ENCODE peak calls at places on chromosome 22, in ten cellular contexts. Y is fibroblast of mammary gland; F is endothelial cell; G is progenitor cell of endocrine pancreas; T is uterus; Q is hepatocyte; O is GM23338; S is NB4; A is mucosa of descending colon; M is CD4-positive, alpha-beta T cell. R is an unnamed sample.

GRCh38 chr22:31586137-31586920 is 75.7 kb downstream of the PISD start:
- DNase-seq in Y (peak; percentile 92), M (no peak), S (no peak), Q (peak; percentile 62), A (no peak), O (no peak), T (no peak), G (no peak), F (no peak), R (no peak)

GRCh38 chr22:42286205-42286604 is 15.8 kb upstream of the TCF20 start:
- DNase-seq in M (no peak), A (no peak), T (no peak), O (no peak), F (no peak), S (peak; percentile 65), Y (no peak), Q (no peak), G (no peak), R (no peak)

GRCh38 chr22:29073618-29074275 is 912 bp downstream of the KREMEN1 start:
- DNase-seq in Y (peak; percentile 34), M (no peak), T (peak; percentile 59), Q (peak; percentile 86), S (peak; percentile 40), O (peak; percentile 83), G (peak; percentile 45), F (peak; percentile 54), A (peak; percentile 79), R (peak; percentile 68)

GRCh38 chr22:41799486-41800347 is 762 bp upstream of the CCDC134 start:
- DNase-seq in Y (no peak), M (no peak), T (peak; percentile 44), G (peak; percentile 27), O (peak; percentile 43), A (peak; percentile 65), Q (peak; percentile 15), F (peak; percentile 9), S (peak; percentile 25), R (peak; percentile 23)

GRCh38 chr22:23353004-23353403 is 172.7 kb downstream of the BCR start:
- DNase-seq in O (no peak), M (no peak), Q (no peak), Y (no peak), A (no peak), T (no peak), S (no peak), G (no peak), F (no peak), R (no peak)

GRCh38 chr22:49690454-49690853 is 137.2 kb downstream of the BRD1 start:
- DNase-seq in Q (no peak), T (no peak), M (no peak), Y (no peak), A (no peak), O (no peak), S (no peak), F (no peak), G (no peak), R (no peak)

GRCh38 chr22:48517039-48518030 is 1310.3 kb downstream of the BRD1 start:
- DNase-seq in S (no peak), A (no peak), G (no peak), T (no peak), Y (no peak), Q (no peak), F (peak; percentile 39), O (no peak), M (no peak), R (no peak)

GRCh38 chr22:28768701-28769393 is 3.6 kb upstream of the CCDC117 start:
- DNase-seq in Y (no peak), F (no peak), T (no peak), S (no peak), O (no peak), A (no peak), M (no peak), G (no peak), Q (no peak), R (no peak)

GRCh38 chr22:33404723-33405122 is 346.5 kb upstream of the SYN3 start:
- DNase-seq in F (no peak), S (no peak), A (no peak), M (no peak), O (no peak), Q (peak; percentile 22), T (no peak), G (no peak), Y (no peak), R (no peak)

GRCh38 chr22:33882991-33883390 is 37.3 kb downstream of the LARGE1 start:
- DNase-seq in G (no peak), Q (no peak), Y (no peak), F (no peak), T (no peak), A (no peak), O (no peak), M (no peak), S (peak; percentile 52), R (no peak)

GRCh38 chr22:30224161-30224857 is 22.2 kb downstream of the LIF start:
- DNase-seq in F (no peak), S (peak; percentile 30), M (no peak), Y (no peak), A (no peak), G (no peak), O (no peak), T (no peak), Q (peak; percentile 49), R (no peak)
- TF ChIP-seq CTCF in F (no peak), S (no peak), M (no peak), Y (no peak), A (no peak), G (no peak), O (no peak), T (no peak), Q (no peak), R (no peak)

GRCh38 chr22:39012525-39013516 is 1.2 kb upstream of the APOBEC3C start:
- DNase-seq in M (no peak), Y (no peak), G (no peak), A (no peak), O (no peak), Q (no peak), T (peak; percentile 55), S (no peak), F (no peak), R (no peak)

GRCh38 chr22:39010946-39011625 is 3.0 kb upstream of the APOBEC3C start:
- DNase-seq in F (no peak), T (no peak), A (no peak), Y (no peak), O (no peak), Q (no peak), S (no peak), G (no peak), M (no peak), R (no peak)

GRCh38 chr22:39016592-39016991 is 2.5 kb downstream of the APOBEC3C start:
- DNase-seq in M (no peak), F (no peak), Q (no peak), G (no peak), O (no peak), Y (no peak), A (no peak), T (no peak), S (no peak), R (no peak)

GRCh38 chr22:39017596-39018365 is 3.1 kb upstream of the APOBEC3D start:
- DNase-seq in Q (no peak), O (peak; percentile 91), A (no peak), S (no peak), T (no peak), Y (no peak), F (no peak), M (no peak), G (no peak), R (no peak)

GRCh38 chr22:39013923-39014722 is at the start of gene APOBEC3C:
- DNase-seq in O (peak; percentile 70), T (peak; percentile 89), A (peak; percentile 77), M (peak; percentile 72), Y (peak; percentile 88), G (no peak), Q (peak; percentile 90), S (peak; percentile 95), F (peak; percentile 32), R (no peak)
- TF ChIP-seq CTCF in O (no peak), T (no peak), A (no peak), M (no peak), Y (no peak), G (no peak), Q (no peak), S (no peak), F (no peak), R (no peak)

GRCh38 chr22:27460596-27461347 is 340.8 kb downstream of the MN1 start:
- DNase-seq in G (no peak), T (peak; percentile 43), Y (peak; percentile 53), A (no peak), M (no peak), S (no peak), Q (no peak), F (no peak), O (peak; percentile 19), R (no peak)

GRCh38 chr22:27462190-27462589 is 339.4 kb downstream of the MN1 start:
- DNase-seq in T (no peak), Y (no peak), F (no peak), Q (peak; percentile 44), S (no peak), G (peak; percentile 23), A (no peak), M (no peak), O (no peak), R (no peak)

GRCh38 chr22:27461470-27461869 is 340.1 kb downstream of the MN1 start:
- DNase-seq in A (no peak), F (peak; percentile 14), O (peak; percentile 88), S (no peak), G (peak; percentile 18), M (no peak), Q (no peak), Y (peak; percentile 77), T (no peak), R (no peak)

GRCh38 chr22:27456696-27457503 is 344.7 kb downstream of the MN1 start:
- DNase-seq in Q (peak; percentile 62), S (no peak), A (no peak), T (no peak), M (no peak), O (no peak), Y (peak; percentile 98), F (no peak), G (no peak), R (no peak)

DNA sequence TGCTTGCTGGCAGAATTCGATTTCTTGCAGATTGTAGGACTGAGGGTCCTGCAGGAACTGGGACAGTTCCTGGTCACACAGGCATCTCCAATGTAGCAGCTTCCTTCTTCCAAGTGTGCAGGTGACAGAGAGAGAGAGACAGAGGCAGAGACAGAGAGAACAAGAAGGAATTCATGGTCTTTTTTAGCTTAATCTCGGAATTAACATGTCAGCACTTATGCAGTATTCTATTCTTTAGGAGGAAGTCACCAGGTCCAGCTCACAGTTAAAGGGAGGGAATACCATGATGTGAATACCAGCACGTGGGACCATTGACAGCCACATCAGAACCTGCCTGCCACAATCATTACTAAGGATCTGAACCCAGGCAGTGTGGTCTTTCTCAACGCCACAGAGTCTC is 341.6 kb downstream of the MN1 start:
- DNase-seq in S (no peak), G (no peak), F (no peak), A (no peak), O (no peak), M (no peak), Q (no peak), Y (no peak), T (no peak), R (no peak)
- TF ChIP-seq CTCF in S (no peak), G (no peak), F (no peak), A (no peak), O (no peak), M (no peak), Q (no peak), Y (no peak), T (no peak), R (no peak)

DNA sequence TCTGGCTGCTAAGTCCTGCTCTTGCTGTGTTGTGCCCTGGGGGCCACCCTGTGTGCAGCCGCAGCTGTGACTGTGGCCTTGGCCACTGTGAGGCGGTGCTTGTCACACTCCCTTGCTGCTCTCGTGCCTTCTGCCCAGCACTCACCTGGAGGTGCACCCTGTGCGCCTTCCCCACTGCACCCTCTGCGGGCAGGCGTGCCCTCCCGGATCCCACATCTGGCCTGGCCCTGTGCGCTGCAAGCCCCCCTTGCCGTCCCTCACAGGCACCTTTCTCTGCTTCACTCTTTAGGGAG is 27.2 kb downstream of the TBX1 start:
- DNase-seq in S (no peak), A (no peak), O (no peak), M (no peak), Y (no peak), T (no peak), F (no peak), G (no peak), Q (no peak), R (no peak)
- TF ChIP-seq CTCF in S (no peak), A (no peak), O (no peak), M (no peak), Y (no peak), T (no peak), F (no peak), G (no peak), Q (no peak), R (no peak)

R was measured in glutamatergic neuron.